ENCODE peak calls at places on chromosome 1, in ten cellular contexts. One of them, this sample, is unnamed.

GRCh38 chr1:157269656-157270375 is 131.6 kb upstream of the ETV3 start:
- DNase-seq in stimulated activated naive CD4-positive, alpha-beta T cell: no peak
- DNase-seq in Calu3: no peak
- DNase-seq in small intestine: no peak
- DNase-seq in fibroblast of pulmonary artery: no peak
- DNase-seq in M059J: no peak
- DNase-seq in caudate nucleus: no peak
- DNase-seq in adrenal gland: no peak
- DNase-seq in AG04450: no peak
- DNase-seq in GOT3: no peak
- DNase-seq in this sample: no peak

GRCh38 chr1:6959491-6959890 is 174.2 kb downstream of the CAMTA1 start:
- DNase-seq in stimulated activated naive CD4-positive, alpha-beta T cell: no peak
- DNase-seq in Calu3: no peak
- DNase-seq in small intestine: no peak
- DNase-seq in fibroblast of pulmonary artery: no peak
- DNase-seq in M059J: peak
- DNase-seq in caudate nucleus: no peak
- DNase-seq in adrenal gland: no peak
- DNase-seq in AG04450: no peak
- DNase-seq in GOT3: no peak
- DNase-seq in this sample: no peak

GRCh38 chr1:201585901-201586300 is 47.0 kb downstream of the NAV1 start:
- DNase-seq in stimulated activated naive CD4-positive, alpha-beta T cell: no peak
- DNase-seq in Calu3: no peak
- DNase-seq in small intestine: no peak
- DNase-seq in fibroblast of pulmonary artery: no peak
- DNase-seq in M059J: no peak
- DNase-seq in caudate nucleus: no peak
- DNase-seq in adrenal gland: no peak
- DNase-seq in AG04450: no peak
- DNase-seq in GOT3: no peak
- DNase-seq in this sample: no peak

GRCh38 chr1:21522525-21523038 is 13.4 kb downstream of the ALPL start:
- DNase-seq in stimulated activated naive CD4-positive, alpha-beta T cell: no peak
- DNase-seq in Calu3: no peak
- DNase-seq in small intestine: no peak
- DNase-seq in fibroblast of pulmonary artery: no peak
- DNase-seq in M059J: no peak
- DNase-seq in caudate nucleus: no peak
- DNase-seq in adrenal gland: no peak
- DNase-seq in AG04450: no peak
- DNase-seq in GOT3: no peak
- DNase-seq in this sample: no peak

GRCh38 chr1:47298025-47298699 is 15.8 kb downstream of the STIL start:
- DNase-seq in stimulated activated naive CD4-positive, alpha-beta T cell: no peak
- DNase-seq in Calu3: no peak
- DNase-seq in small intestine: no peak
- DNase-seq in fibroblast of pulmonary artery: peak
- DNase-seq in M059J: no peak
- DNase-seq in caudate nucleus: no peak
- DNase-seq in adrenal gland: no peak
- DNase-seq in AG04450: no peak
- DNase-seq in GOT3: no peak
- DNase-seq in this sample: no peak

GRCh38 chr1:189708674-189709073 is 769.0 kb downstream of the BRINP3 start:
- DNase-seq in stimulated activated naive CD4-positive, alpha-beta T cell: no peak
- DNase-seq in Calu3: peak
- DNase-seq in small intestine: no peak
- DNase-seq in fibroblast of pulmonary artery: peak
- DNase-seq in M059J: no peak
- DNase-seq in caudate nucleus: no peak
- DNase-seq in adrenal gland: no peak
- DNase-seq in AG04450: no peak
- DNase-seq in GOT3: no peak
- DNase-seq in this sample: no peak

GRCh38 chr1:154407021-154407865 is 2.1 kb downstream of the IL6R start:
- DNase-seq in stimulated activated naive CD4-positive, alpha-beta T cell: peak
- DNase-seq in Calu3: no peak
- DNase-seq in small intestine: no peak
- DNase-seq in fibroblast of pulmonary artery: no peak
- DNase-seq in M059J: no peak
- DNase-seq in caudate nucleus: no peak
- DNase-seq in adrenal gland: no peak
- DNase-seq in AG04450: no peak
- DNase-seq in GOT3: no peak
- DNase-seq in this sample: peak

GRCh38 chr1:29956343-29957030 is 720.2 kb downstream of the PTPRU start:
- DNase-seq in stimulated activated naive CD4-positive, alpha-beta T cell: no peak
- DNase-seq in Calu3: no peak
- DNase-seq in small intestine: no peak
- DNase-seq in fibroblast of pulmonary artery: no peak
- DNase-seq in M059J: no peak
- DNase-seq in caudate nucleus: no peak
- DNase-seq in adrenal gland: peak
- DNase-seq in AG04450: no peak
- DNase-seq in GOT3: no peak
- DNase-seq in this sample: no peak

GRCh38 chr1:236853916-236854601 is 59.0 kb downstream of the MTR start:
- DNase-seq in stimulated activated naive CD4-positive, alpha-beta T cell: no peak
- DNase-seq in Calu3: no peak
- DNase-seq in small intestine: no peak
- DNase-seq in fibroblast of pulmonary artery: peak
- DNase-seq in M059J: peak
- DNase-seq in caudate nucleus: no peak
- DNase-seq in adrenal gland: no peak
- DNase-seq in AG04450: no peak
- DNase-seq in GOT3: no peak
- DNase-seq in this sample: no peak

GRCh38 chr1:184291701-184292100 is 95.1 kb upstream of the C1orf21 start:
- DNase-seq in stimulated activated naive CD4-positive, alpha-beta T cell: no peak
- DNase-seq in Calu3: no peak
- DNase-seq in small intestine: no peak
- DNase-seq in fibroblast of pulmonary artery: peak
- DNase-seq in M059J: peak
- DNase-seq in caudate nucleus: no peak
- DNase-seq in adrenal gland: no peak
- DNase-seq in AG04450: no peak
- DNase-seq in GOT3: no peak
- DNase-seq in this sample: no peak

GRCh38 chr1:152858062-152858461 is 1.7 kb upstream of the LCE7A start:
- DNase-seq in stimulated activated naive CD4-positive, alpha-beta T cell: no peak
- DNase-seq in Calu3: no peak
- DNase-seq in small intestine: no peak
- DNase-seq in fibroblast of pulmonary artery: no peak
- DNase-seq in M059J: no peak
- DNase-seq in caudate nucleus: no peak
- DNase-seq in adrenal gland: no peak
- DNase-seq in AG04450: no peak
- DNase-seq in GOT3: no peak
- DNase-seq in this sample: no peak

GRCh38 chr1:7567376-7567775 is 203.7 kb upstream of the VAMP3 start:
- DNase-seq in stimulated activated naive CD4-positive, alpha-beta T cell: no peak
- DNase-seq in Calu3: no peak
- DNase-seq in small intestine: no peak
- DNase-seq in fibroblast of pulmonary artery: no peak
- DNase-seq in M059J: no peak
- DNase-seq in caudate nucleus: no peak
- DNase-seq in adrenal gland: no peak
- DNase-seq in AG04450: no peak
- DNase-seq in GOT3: no peak
- DNase-seq in this sample: no peak

GRCh38 chr1:231272880-231273279 is 31.9 kb downstream of the GNPAT start:
- DNase-seq in stimulated activated naive CD4-positive, alpha-beta T cell: no peak
- DNase-seq in Calu3: no peak
- DNase-seq in small intestine: no peak
- DNase-seq in fibroblast of pulmonary artery: peak
- DNase-seq in M059J: no peak
- DNase-seq in caudate nucleus: no peak
- DNase-seq in adrenal gland: no peak
- DNase-seq in AG04450: no peak
- DNase-seq in GOT3: no peak
- DNase-seq in this sample: no peak

GRCh38 chr1:47996406-47997226 is 569 bp downstream of the TRABD2B start:
- DNase-seq in stimulated activated naive CD4-positive, alpha-beta T cell: no peak
- DNase-seq in Calu3: peak
- DNase-seq in small intestine: peak
- DNase-seq in fibroblast of pulmonary artery: no peak
- DNase-seq in M059J: no peak
- DNase-seq in caudate nucleus: no peak
- DNase-seq in adrenal gland: no peak
- DNase-seq in AG04450: no peak
- DNase-seq in GOT3: no peak
- DNase-seq in this sample: no peak

GRCh38 chr1:182249201-182249676 is 142.4 kb downstream of the GLUL start:
- DNase-seq in stimulated activated naive CD4-positive, alpha-beta T cell: no peak
- DNase-seq in Calu3: no peak
- DNase-seq in small intestine: peak
- DNase-seq in fibroblast of pulmonary artery: no peak
- DNase-seq in M059J: no peak
- DNase-seq in caudate nucleus: no peak
- DNase-seq in adrenal gland: no peak
- DNase-seq in AG04450: no peak
- DNase-seq in GOT3: no peak
- DNase-seq in this sample: no peak

GRCh38 chr1:16226495-16227179 is 10.3 kb downstream of the CPLANE2 start:
- DNase-seq in stimulated activated naive CD4-positive, alpha-beta T cell: no peak
- DNase-seq in Calu3: no peak
- DNase-seq in small intestine: peak
- DNase-seq in fibroblast of pulmonary artery: peak
- DNase-seq in M059J: no peak
- DNase-seq in caudate nucleus: peak
- DNase-seq in adrenal gland: peak
- DNase-seq in AG04450: no peak
- DNase-seq in GOT3: no peak
- DNase-seq in this sample: no peak

GRCh38 chr1:11412166-11412565 is 66.8 kb upstream of the DISP3 start:
- DNase-seq in stimulated activated naive CD4-positive, alpha-beta T cell: no peak
- DNase-seq in Calu3: no peak
- DNase-seq in small intestine: no peak
- DNase-seq in fibroblast of pulmonary artery: no peak
- DNase-seq in M059J: no peak
- DNase-seq in caudate nucleus: no peak
- DNase-seq in adrenal gland: no peak
- DNase-seq in AG04450: no peak
- DNase-seq in GOT3: no peak
- DNase-seq in this sample: no peak

GRCh38 chr1:212754193-212754592 is 37.4 kb downstream of the NSL1 start:
- DNase-seq in stimulated activated naive CD4-positive, alpha-beta T cell: no peak
- DNase-seq in Calu3: no peak
- DNase-seq in small intestine: no peak
- DNase-seq in fibroblast of pulmonary artery: no peak
- DNase-seq in M059J: no peak
- DNase-seq in caudate nucleus: no peak
- DNase-seq in adrenal gland: no peak
- DNase-seq in AG04450: no peak
- DNase-seq in GOT3: no peak
- DNase-seq in this sample: no peak

GRCh38 chr1:93614550-93615200 is 67.0 kb downstream of the BCAR3 start:
- DNase-seq in stimulated activated naive CD4-positive, alpha-beta T cell: no peak
- DNase-seq in Calu3: peak
- DNase-seq in small intestine: peak
- DNase-seq in fibroblast of pulmonary artery: no peak
- DNase-seq in M059J: no peak
- DNase-seq in caudate nucleus: no peak
- DNase-seq in adrenal gland: no peak
- DNase-seq in AG04450: no peak
- DNase-seq in GOT3: no peak
- DNase-seq in this sample: no peak

GRCh38 chr1:228059536-228060457 is 22.7 kb upstream of the ARF1 start:
- DNase-seq in stimulated activated naive CD4-positive, alpha-beta T cell: peak
- DNase-seq in Calu3: peak
- DNase-seq in small intestine: peak
- DNase-seq in fibroblast of pulmonary artery: peak
- DNase-seq in M059J: no peak
- DNase-seq in caudate nucleus: no peak
- DNase-seq in adrenal gland: no peak
- DNase-seq in AG04450: no peak
- DNase-seq in GOT3: no peak
- DNase-seq in this sample: peak

GRCh38 chr1:110477041-110477440 is 26.1 kb downstream of the PROK1 start:
- DNase-seq in stimulated activated naive CD4-positive, alpha-beta T cell: no peak
- DNase-seq in Calu3: peak
- DNase-seq in small intestine: peak
- DNase-seq in fibroblast of pulmonary artery: peak
- DNase-seq in M059J: peak
- DNase-seq in caudate nucleus: no peak
- DNase-seq in adrenal gland: peak
- DNase-seq in AG04450: peak
- DNase-seq in GOT3: no peak
- DNase-seq in this sample: no peak

GRCh38 chr1:47688631-47689296 is 250.9 kb downstream of the FOXD2 start:
- DNase-seq in stimulated activated naive CD4-positive, alpha-beta T cell: no peak
- DNase-seq in Calu3: no peak
- DNase-seq in small intestine: no peak
- DNase-seq in fibroblast of pulmonary artery: no peak
- DNase-seq in M059J: no peak
- DNase-seq in caudate nucleus: no peak
- DNase-seq in adrenal gland: peak
- DNase-seq in AG04450: no peak
- DNase-seq in GOT3: no peak
- DNase-seq in this sample: peak

GRCh38 chr1:15153842-15154479 is 414 bp downstream of the TMEM51 start:
- DNase-seq in stimulated activated naive CD4-positive, alpha-beta T cell: no peak
- DNase-seq in Calu3: peak
- DNase-seq in small intestine: peak
- DNase-seq in fibroblast of pulmonary artery: peak
- DNase-seq in M059J: peak
- DNase-seq in caudate nucleus: peak
- DNase-seq in adrenal gland: peak
- DNase-seq in AG04450: no peak
- DNase-seq in GOT3: no peak
- DNase-seq in this sample: peak

GRCh38 chr1:64502924-64503323 is 33.0 kb downstream of the CACHD1 start:
- DNase-seq in stimulated activated naive CD4-positive, alpha-beta T cell: no peak
- DNase-seq in Calu3: no peak
- DNase-seq in small intestine: peak
- DNase-seq in fibroblast of pulmonary artery: no peak
- DNase-seq in M059J: peak
- DNase-seq in caudate nucleus: no peak
- DNase-seq in adrenal gland: no peak
- DNase-seq in AG04450: no peak
- DNase-seq in GOT3: no peak
- DNase-seq in this sample: no peak

GRCh38 chr1:7479544-7479943 is 291.6 kb upstream of the VAMP3 start:
- DNase-seq in stimulated activated naive CD4-positive, alpha-beta T cell: no peak
- DNase-seq in Calu3: no peak
- DNase-seq in small intestine: no peak
- DNase-seq in fibroblast of pulmonary artery: no peak
- DNase-seq in M059J: no peak
- DNase-seq in caudate nucleus: no peak
- DNase-seq in adrenal gland: no peak
- DNase-seq in AG04450: no peak
- DNase-seq in GOT3: no peak
- DNase-seq in this sample: no peak

GRCh38 chr1:164579346-164579745 is 20.4 kb downstream of the PBX1 start:
- DNase-seq in stimulated activated naive CD4-positive, alpha-beta T cell: no peak
- DNase-seq in Calu3: no peak
- DNase-seq in small intestine: no peak
- DNase-seq in fibroblast of pulmonary artery: no peak
- DNase-seq in M059J: no peak
- DNase-seq in caudate nucleus: no peak
- DNase-seq in adrenal gland: no peak
- DNase-seq in AG04450: no peak
- DNase-seq in GOT3: no peak
- DNase-seq in this sample: no peak

GRCh38 chr1:214107322-214108096 is 119.7 kb downstream of the PROX1 start:
- DNase-seq in stimulated activated naive CD4-positive, alpha-beta T cell: no peak
- DNase-seq in Calu3: no peak
- DNase-seq in small intestine: peak
- DNase-seq in fibroblast of pulmonary artery: peak
- DNase-seq in M059J: peak
- DNase-seq in caudate nucleus: no peak
- DNase-seq in adrenal gland: peak
- DNase-seq in AG04450: no peak
- DNase-seq in GOT3: no peak
- DNase-seq in this sample: no peak

GRCh38 chr1:220786337-220787068 is at the start of gene MTARC1:
- DNase-seq in stimulated activated naive CD4-positive, alpha-beta T cell: no peak
- DNase-seq in Calu3: peak
- DNase-seq in small intestine: peak
- DNase-seq in fibroblast of pulmonary artery: peak
- DNase-seq in M059J: peak
- DNase-seq in caudate nucleus: peak
- DNase-seq in adrenal gland: peak
- DNase-seq in AG04450: no peak
- DNase-seq in GOT3: no peak
- DNase-seq in this sample: no peak

This sample was measured in activated effector memory CD4-positive, alpha-beta T cell treated with anti-CD3 and anti-CD28 coated beads, Interleukin-2, amount 50 U/mL, for 16 hours.